ENCODE peak calls at places on chromosomes 11 and 22, in four cellular contexts. U is mammary epithelial cell, N is BJ, W is pancreas. A is an unnamed sample.
A peak's percentile ranks its signal among the peaks of the same experiment; 100 is the strongest.

GRCh38 chr11:72969894-72970335 is 155.7 kb downstream of the ATG16L2 start:
- DNase-seq in N (peak; percentile 77), U (peak; percentile 76), W (no peak), A (no peak)

GRCh38 chr11:134518616-134519389 is 106.8 kb upstream of the B3GAT1 start:
- DNase-seq in U (no peak), W (no peak), N (no peak), A (no peak)

GRCh38 chr22:46788426-46789168 is 26.1 kb downstream of the TBC1D22A start:
- DNase-seq in W (no peak), U (no peak), N (no peak), A (no peak)

GRCh38 chr11:22879615-22880014 is 19.3 kb upstream of the CCDC179 start:
- DNase-seq in W (no peak), U (no peak), N (no peak), A (no peak)

GRCh38 chr22:47808236-47808845 is 1045.9 kb downstream of the TBC1D22A start:
- DNase-seq in U (no peak), W (no peak), N (no peak), A (no peak)

GRCh38 chr11:108199446-108200321 is 22.8 kb downstream of the NPAT start:
- DNase-seq in N (peak; percentile 9), U (peak; percentile 97), W (no peak), A (no peak)

GRCh38 chr22:43928418-43929307 is 5.1 kb downstream of the PNPLA3 start:
- DNase-seq in U (no peak), W (no peak), N (no peak), A (no peak)

GRCh38 chr11:88012456-88012855 is 162.8 kb downstream of the RAB38 start:
- DNase-seq in U (no peak), N (no peak), W (no peak), A (no peak)

GRCh38 chr11:72140661-72141060 is 5.1 kb downstream of the FOLR3 start:
- DNase-seq in U (no peak), N (no peak), W (no peak), A (no peak)

GRCh38 chr11:124896071-124896750 is 1.5 kb downstream of the ROBO4 start:
- DNase-seq in W (no peak), U (no peak), N (no peak), A (no peak)

GRCh38 chr22:27829620-27830019 is 28.1 kb upstream of the MN1 start:
- DNase-seq in U (no peak), W (no peak), N (no peak), A (no peak)

GRCh38 chr11:45208135-45208534 is 61.7 kb downstream of the PRDM11 start:
- DNase-seq in N (no peak), W (no peak), U (no peak), A (no peak)

GRCh38 chr11:75449271-75449670 is 16.3 kb upstream of the KLHL35 start:
- DNase-seq in U (no peak), W (no peak), N (no peak), A (no peak)